ENCODE peak calls at places on chromosomes 7 and 10, in nine cellular contexts. T is left cardiac atrium; H is naive thymus-derived CD4-positive, alpha-beta T cell; A is psoas muscle; Y is omental fat pad; F is T-helper 17 cell; D is activated naive CD4-positive, alpha-beta T cell treated with anti-CD3 and anti-CD28 coated beads, Interleukin-2, amount 50 U/mL, for 72 hours; N is pancreas; K is SK-N-SH treated with all-trans-retinoic acid at 6 μM for 48 hours. V is an unnamed sample.

GRCh38 chr7:134469622-134470021 is 10.7 kb upstream of the AKR1B1 start:
- ATAC-seq in T (peak), H (no peak), A (no peak), Y (no peak), F (no peak), D (no peak), N (peak), K (no peak), V (no peak)

GRCh38 chr7:44477063-44477830 is 13.2 kb downstream of the NUDCD3 start:
- ATAC-seq in T (peak), H (peak), A (peak), Y (peak), F (peak), D (peak), N (peak), K (peak), V (peak)

GRCh38 chr7:149202831-149203231 is 7.5 kb downstream of the ZNF282 start:
- ATAC-seq in T (no peak), H (no peak), A (peak), Y (no peak), F (peak), D (peak), N (no peak), K (no peak), V (no peak)

GRCh38 chr7:15989194-15989593 is 302.7 kb upstream of the MEOX2 start:
- ATAC-seq in T (no peak), H (no peak), A (no peak), Y (no peak), F (no peak), D (no peak), N (no peak), K (no peak), V (no peak)

GRCh38 chr7:26007510-26007909 is 144.5 kb upstream of the NFE2L3 start:
- ATAC-seq in T (no peak), H (no peak), A (no peak), Y (no peak), F (no peak), D (no peak), N (peak), K (no peak), V (no peak)

GRCh38 chr10:110324805-110325280 is 20.1 kb upstream of the SMNDC1 start:
- ATAC-seq in T (no peak), H (no peak), A (no peak), Y (no peak), F (peak), D (peak), N (no peak), K (peak), V (peak)

GRCh38 chr10:99760321-99760720 is 22.1 kb upstream of the ABCC2 start:
- ATAC-seq in T (no peak), H (no peak), A (no peak), Y (no peak), F (no peak), D (no peak), N (no peak), K (no peak), V (no peak)

GRCh38 chr7:102044984-102045673 is 227.7 kb downstream of the CUX1 start:
- ATAC-seq in T (peak), H (peak), A (peak), Y (peak), F (no peak), D (no peak), N (peak), K (peak), V (no peak)

GRCh38 chr7:91710896-91711295 is 169.6 kb downstream of the MTERF1 start:
- ATAC-seq in T (no peak), H (no peak), A (no peak), Y (no peak), F (no peak), D (no peak), N (no peak), K (no peak), V (no peak)

GRCh38 chr7:2853147-2853546 is 9.0 kb upstream of the GNA12 start:
- ATAC-seq in T (peak), H (no peak), A (peak), Y (no peak), F (no peak), D (no peak), N (peak), K (no peak), V (peak)

GRCh38 chr10:73043766-73044377 is 52.8 kb downstream of the P4HA1 start:
- ATAC-seq in T (no peak), H (no peak), A (no peak), Y (peak), F (no peak), D (no peak), N (no peak), K (no peak), V (no peak)

GRCh38 chr10:3231951-3232730 is 59.6 kb upstream of the PITRM1 start:
- ATAC-seq in T (peak), H (no peak), A (no peak), Y (no peak), F (no peak), D (no peak), N (no peak), K (no peak), V (no peak)

GRCh38 chr7:13946181-13946580 is 43.3 kb downstream of the ETV1 start:
- ATAC-seq in T (no peak), H (no peak), A (no peak), Y (no peak), F (no peak), D (no peak), N (no peak), K (peak), V (no peak)

GRCh38 chr7:45033931-45034290 is 33.9 kb downstream of the CCM2 start:
- ATAC-seq in T (peak), H (no peak), A (peak), Y (no peak), F (no peak), D (no peak), N (peak), K (peak), V (no peak)

GRCh38 chr7:10888861-10889260 is 84.8 kb upstream of the PHF14 start:
- ATAC-seq in T (peak), H (peak), A (no peak), Y (no peak), F (peak), D (peak), N (no peak), K (no peak), V (peak)

GRCh38 chr10:3239920-3240909 is 67.6 kb upstream of the PITRM1 start:
- ATAC-seq in T (peak), H (no peak), A (peak), Y (no peak), F (no peak), D (no peak), N (peak), K (no peak), V (no peak)

GRCh38 chr7:51350195-51350896 is 33.7 kb upstream of the COBL start:
- ATAC-seq in T (peak), H (no peak), A (peak), Y (no peak), F (no peak), D (no peak), N (peak), K (no peak), V (no peak)

GRCh38 chr10:2921956-2922680 is 145.2 kb upstream of the PFKP start:
- ATAC-seq in T (no peak), H (no peak), A (no peak), Y (no peak), F (no peak), D (no peak), N (no peak), K (peak), V (no peak)

V was measured in stimulated activated memory B cell treated with anti-CD40 and anti-IgM and Interleukin-4, amounts not matched to agents 10 μg/mL and 1 μg/mL and 100 μg/mL, for 72 hours.